ENCODE peak calls at places on chromosomes 1 and 21, in nine cellular contexts. V, W, Z, T, U, J, E, P and X are unnamed samples.

GRCh38 chr1:235820059-235820458 is 46.6 kb downstream of the LYST start:
- DNase-seq in V (no peak), W (no peak), Z (no peak), T (no peak), U (no peak), J (no peak), E (no peak), P (no peak), X (no peak)

GRCh38 chr1:40362199-40362598 is 11.3 kb upstream of the SMAP2 start:
- DNase-seq in V (no peak), W (no peak), Z (no peak), T (no peak), U (no peak), J (no peak), E (no peak), P (no peak), X (no peak)

GRCh38 chr1:9316080-9316444 is 23.4 kb downstream of the SPSB1 start:
- DNase-seq in V (no peak), W (no peak), Z (no peak), T (no peak), U (no peak), J (no peak), E (no peak), P (no peak), X (no peak)

GRCh38 chr1:150182233-150182632 is 32.5 kb downstream of the PLEKHO1 start:
- DNase-seq in V (no peak), W (no peak), Z (no peak), T (no peak), U (no peak), J (no peak), E (no peak), P (no peak), X (no peak)

GRCh38 chr1:187212377-187212776 is 383.6 kb downstream of the PLA2G4A start:
- DNase-seq in V (no peak), W (no peak), Z (no peak), T (no peak), U (no peak), J (no peak), E (no peak), P (no peak), X (no peak)

GRCh38 chr1:108862698-108863477 is 6.0 kb upstream of the AKNAD1 start:
- DNase-seq in V (no peak), W (no peak), Z (no peak), T (no peak), U (no peak), J (no peak), E (no peak), P (no peak), X (no peak)

GRCh38 chr1:234970731-234971476 is 157.7 kb downstream of the TOMM20 start:
- DNase-seq in V (peak; percentile 88), W (peak; percentile 84), Z (no peak), T (peak; percentile 55), U (peak; percentile 67), J (no peak), E (no peak), P (peak; percentile 68), X (peak; percentile 40)

GRCh38 chr1:51472349-51472748 is 46.7 kb downstream of the EPS15 start:
- DNase-seq in V (no peak), W (no peak), Z (no peak), T (peak; percentile 31), U (no peak), J (no peak), E (no peak), P (no peak), X (peak; percentile 30)

GRCh38 chr1:110048923-110049601 is 14.6 kb downstream of the STRIP1 start:
- DNase-seq in V (no peak), W (peak; percentile 38), Z (no peak), T (no peak), U (peak; percentile 28), J (no peak), E (no peak), P (no peak), X (no peak)

GRCh38 chr1:217343907-217344306 is 287.0 kb downstream of the GPATCH2 start:
- DNase-seq in V (peak; percentile 37), W (no peak), Z (peak; percentile 1), T (no peak), U (no peak), J (no peak), E (no peak), P (no peak), X (no peak)

DNA sequence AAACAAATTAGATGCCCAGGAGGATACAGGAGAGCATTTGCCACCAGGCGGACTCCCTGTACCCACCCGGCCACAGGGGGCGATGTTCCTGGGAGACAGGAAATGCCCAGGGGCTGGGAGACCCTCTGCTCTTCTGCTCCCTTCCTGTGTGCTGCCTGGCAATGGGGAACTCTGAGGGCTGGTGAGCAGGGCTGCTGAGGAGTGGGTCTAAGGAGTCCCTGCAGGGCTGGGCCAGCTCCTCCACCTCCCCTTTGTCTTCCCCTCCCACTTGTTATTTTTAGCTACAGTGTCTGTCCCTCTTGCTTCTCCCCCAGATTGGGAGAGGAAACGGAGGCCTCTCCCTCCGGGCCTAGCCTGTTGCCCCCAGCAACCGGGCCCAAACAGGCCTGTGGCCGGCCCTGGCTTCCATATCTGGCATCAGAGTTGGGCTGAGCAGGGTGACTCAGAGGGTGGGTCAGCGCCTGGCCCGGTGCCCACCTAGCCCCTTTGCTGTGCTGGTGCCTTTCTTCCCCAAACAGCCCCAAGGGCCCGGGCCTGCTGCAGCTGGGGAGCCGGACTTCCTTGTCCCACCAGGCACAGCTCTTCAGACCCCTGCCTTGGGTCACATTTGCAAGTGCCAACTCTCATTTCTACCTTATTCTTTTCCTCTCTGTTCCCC is 11.7 kb downstream of the LMNA start:
- DNase-seq in V (peak; percentile 91), W (peak; percentile 85), Z (peak; percentile 96), T (peak; percentile 96), U (peak; percentile 82), J (peak; percentile 88), E (no peak), P (no peak), X (peak; percentile 92)
- TF ChIP-seq CTCF in V (peak; percentile 83), W (peak; percentile 37), Z (peak; percentile 31), T (peak; percentile 46), U (peak; percentile 33), J (peak; percentile 65), E (peak; percentile 77), P (peak; percentile 16), X (no peak)

DNA sequence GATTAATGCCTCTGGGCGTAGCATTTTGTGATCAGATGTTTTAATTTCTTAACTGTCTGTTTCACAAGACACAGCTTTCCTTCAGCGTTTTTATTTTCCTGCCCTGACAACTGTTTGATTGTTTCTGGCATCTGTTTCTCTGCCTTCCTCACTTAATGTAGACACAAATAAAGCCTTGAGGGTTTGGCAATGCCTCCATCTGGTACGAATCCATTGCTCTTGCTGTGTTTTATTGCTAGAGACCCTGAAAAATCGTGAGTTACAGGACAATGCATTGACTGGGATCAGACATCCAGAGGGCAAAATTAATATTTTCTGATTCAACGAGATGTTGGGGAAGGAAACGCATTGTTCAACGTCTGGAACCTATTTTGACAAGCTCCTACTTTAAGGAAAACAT is 363.5 kb downstream of the MRPL39 start:
- DNase-seq in V (no peak), W (no peak), Z (no peak), T (no peak), U (no peak), J (no peak), E (no peak), P (no peak), X (no peak)
- TF ChIP-seq POLR2AphosphoS5 in V (no peak), W (no peak), Z (no peak), T (no peak), U (no peak), J (no peak), E (no peak), P (no peak), X (no peak)

GRCh38 chr21:38244885-38245869 is 11.6 kb upstream of the KCNJ15 start:
- DNase-seq in V (no peak), W (no peak), Z (no peak), T (peak; percentile 33), U (no peak), J (no peak), E (no peak), P (no peak), X (peak; percentile 41)

GRCh38 chr21:38244407-38244787 is 12.4 kb upstream of the KCNJ15 start:
- DNase-seq in V (no peak), W (no peak), Z (no peak), T (no peak), U (no peak), J (no peak), E (no peak), P (peak; percentile 18), X (no peak)

GRCh38 chr21:38242036-38242435 is 14.8 kb upstream of the KCNJ15 start:
- DNase-seq in V (no peak), W (no peak), Z (no peak), T (no peak), U (no peak), J (no peak), E (no peak), P (no peak), X (no peak)

GRCh38 chr21:38241029-38241740 is 15.6 kb upstream of the KCNJ15 start:
- DNase-seq in V (no peak), W (no peak), Z (peak; percentile 4), T (peak; percentile 58), U (no peak), J (no peak), E (no peak), P (peak; percentile 71), X (no peak)

DNA sequence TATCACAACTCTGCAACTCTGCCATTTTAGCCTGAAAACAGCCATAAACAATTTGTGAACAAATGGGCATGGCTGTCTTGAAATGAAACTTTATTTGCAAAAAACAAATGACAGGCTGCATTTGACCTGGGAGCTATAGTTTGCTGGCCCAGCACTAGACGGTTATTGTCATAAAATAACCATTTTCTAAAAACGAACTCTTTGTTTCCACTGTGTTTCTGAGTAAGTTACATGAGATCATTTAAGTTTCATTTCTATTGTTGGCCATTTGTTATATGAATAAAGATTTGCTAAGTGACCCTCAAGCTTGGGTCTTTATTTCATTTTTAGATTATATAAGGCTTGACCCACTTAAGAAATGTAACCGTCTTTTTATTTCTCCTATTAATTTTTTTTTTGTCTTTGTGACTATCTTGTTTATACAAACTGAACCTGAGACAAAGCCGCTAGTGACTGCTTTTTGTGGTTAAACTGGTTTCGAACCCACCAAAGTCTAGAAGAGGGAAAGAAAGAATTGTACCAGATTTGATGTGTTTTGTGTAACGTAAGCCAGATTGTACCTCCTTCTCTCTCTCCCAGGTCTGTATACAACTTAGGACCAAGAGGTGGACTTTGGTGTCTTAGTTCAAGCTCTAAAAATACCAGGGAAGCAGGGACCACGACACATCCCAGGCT is 12.9 kb upstream of the KCNJ15 start:
- DNase-seq in V (no peak), W (no peak), Z (no peak), T (no peak), U (no peak), J (no peak), E (no peak), P (no peak), X (no peak)
- H3K27ac ChIP-seq in V (no peak overlapping the region), W (no peak overlapping the region), Z (peak overlapping the region; percentile 40), T (no peak overlapping the region), U (no peak overlapping the region), J (no peak overlapping the region), E (no peak overlapping the region), P (no peak overlapping the region), X (no peak overlapping the region)

GRCh38 chr1:113929750-113930498 is 800 bp downstream of the HIPK1 start:
- DNase-seq in V (peak; percentile 68), W (peak; percentile 41), Z (peak; percentile 92), T (no peak), U (peak; percentile 64), J (peak; percentile 77), E (no peak), P (peak; percentile 33), X (peak; percentile 43)
- TF ChIP-seq CTCF in V (peak; percentile 34), W (no peak), Z (no peak), T (peak; percentile 10), U (no peak), J (peak; percentile 66), E (peak; percentile 32), P (no peak), X (no peak)